ENCODE peak calls at places on chromosomes 3 and 15, in ten cellular contexts. Y is left ventricle myocardium inferior, W is GM13977, X is AG10803, N is progenitor cell of endocrine pancreas, I is OCI-LY7, T is dorsolateral prefrontal cortex, R is mesothelial cell of epicardium, A is GM10248, M is HCT116. J is an unnamed sample.

GRCh38 chr15:44188810-44189209 is 6.3 kb downstream of the FRMD5 start:
- DNase-seq in Y (no peak), W (no peak), X (no peak), N (no peak), I (no peak), T (peak; percentile 54), R (no peak), A (no peak), M (no peak), J (no peak)

GRCh38 chr15:96978937-96979473 is 648.5 kb downstream of the NR2F2 start:
- DNase-seq in Y (no peak), W (no peak), X (no peak), N (no peak), I (no peak), T (no peak), R (no peak), A (no peak), M (no peak), J (no peak)

GRCh38 chr3:51283421-51283820 is 101.7 kb upstream of the MANF start:
- DNase-seq in Y (no peak), W (no peak), X (peak; percentile 9), N (no peak), I (no peak), T (no peak), R (no peak), A (no peak), M (no peak), J (no peak)

GRCh38 chr15:94439158-94439557 is 207.8 kb downstream of the MCTP2 start:
- DNase-seq in Y (no peak), W (no peak), X (no peak), N (no peak), I (no peak), T (no peak), R (no peak), A (no peak), M (no peak), J (no peak)

GRCh38 chr3:48595075-48595525 is at the start of gene COL7A1:
- DNase-seq in Y (no peak), W (peak; percentile 75), X (peak; percentile 31), N (no peak), I (no peak), T (no peak), R (no peak), A (no peak), M (no peak), J (no peak)

GRCh38 chr3:116078561-116078960 is 366.7 kb downstream of the LSAMP start:
- DNase-seq in Y (no peak), W (no peak), X (no peak), N (no peak), I (no peak), T (no peak), R (no peak), A (no peak), M (no peak), J (no peak)

GRCh38 chr15:96330064-96330449 is 443 bp upstream of the NR2F2 start:
- DNase-seq in Y (no peak), W (no peak), X (peak; percentile 85), N (no peak), I (no peak), T (no peak), R (peak; percentile 82), A (no peak), M (peak; percentile 51), J (no peak)

GRCh38 chr3:71504250-71505036 is 79.1 kb downstream of the FOXP1 start:
- DNase-seq in Y (no peak), W (no peak), X (peak; percentile 91), N (no peak), I (no peak), T (no peak), R (no peak), A (no peak), M (peak; percentile 15), J (no peak)

GRCh38 chr3:8663177-8664061 is 18.8 kb upstream of the SSUH2 start:
- DNase-seq in Y (peak; percentile 29), W (peak; percentile 54), X (peak; percentile 74), N (peak; percentile 70), I (peak; percentile 62), T (no peak), R (peak; percentile 61), A (peak; percentile 66), M (peak; percentile 71), J (peak; percentile 75)

GRCh38 chr15:69807752-69808151 is 290.0 kb downstream of the TLE3 start:
- DNase-seq in Y (no peak), W (no peak), X (peak; percentile 27), N (no peak), I (no peak), T (no peak), R (no peak), A (no peak), M (peak; percentile 8), J (no peak)

GRCh38 chr3:42608586-42608985 is 8.1 kb downstream of the NKTR start:
- DNase-seq in Y (no peak), W (no peak), X (no peak), N (no peak), I (no peak), T (no peak), R (no peak), A (no peak), M (no peak), J (no peak)

GRCh38 chr3:11168881-11169805 is 14.8 kb downstream of the HRH1 start:
- DNase-seq in Y (no peak), W (no peak), X (no peak), N (no peak), I (no peak), T (peak; percentile 59), R (no peak), A (no peak), M (no peak), J (peak; percentile 3)

GRCh38 chr3:152252750-152253149 is 16.0 kb upstream of the MBNL1 start:
- DNase-seq in Y (no peak), W (no peak), X (no peak), N (no peak), I (no peak), T (no peak), R (no peak), A (no peak), M (no peak), J (no peak)

GRCh38 chr3:37993811-37994638 is 3.4 kb downstream of the VILL start:
- DNase-seq in Y (peak; percentile 79), W (peak; percentile 72), X (peak; percentile 75), N (no peak), I (peak; percentile 81), T (peak; percentile 79), R (peak; percentile 67), A (peak; percentile 69), M (no peak), J (peak; percentile 90)
- TF ChIP-seq CTCF in Y (no peak), W (no peak), X (no peak), N (no peak), I (no peak), T (no peak), R (no peak), A (no peak), M (no peak), J (no peak)

DNA sequence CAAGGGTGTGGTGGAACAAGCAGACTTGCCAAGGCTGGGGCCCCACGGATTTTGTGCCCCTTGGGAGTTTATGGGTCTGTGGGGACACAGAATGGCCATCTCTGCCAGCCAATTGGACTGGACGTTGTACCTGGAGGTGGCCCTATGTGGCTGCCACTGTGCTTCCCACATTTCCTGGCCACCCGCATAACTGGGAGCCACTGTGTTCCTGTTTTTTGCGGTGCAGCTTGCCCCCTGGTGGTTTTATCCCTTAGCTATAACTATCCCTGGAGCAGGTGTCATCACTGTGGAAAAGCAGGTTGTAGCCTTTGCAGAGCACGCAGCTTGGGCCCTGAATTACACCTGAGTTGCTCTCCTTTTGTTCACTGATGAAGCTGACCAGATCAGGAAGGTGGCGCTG is 306.3 kb downstream of the ZPLD1 start:
- DNase-seq in Y (no peak), W (no peak), X (no peak), N (no peak), I (no peak), T (no peak), R (no peak), A (no peak), M (peak; percentile 8), J (peak; percentile 4)
- TF ChIP-seq CTCF in Y (peak; percentile 38), W (no peak), X (peak; percentile 22), N (no peak), I (no peak), T (no peak), R (no peak), A (peak; percentile 25), M (peak; percentile 46), J (peak; percentile 19)

GRCh38 chr3:98259707-98260106 is 4.3 kb upstream of the OR5H6 start:
- DNase-seq in Y (no peak), W (no peak), X (no peak), N (no peak), I (peak; percentile 16), T (no peak), R (no peak), A (no peak), M (peak; percentile 6), J (peak; percentile 17)
- TF ChIP-seq CTCF in Y (no peak), W (peak; percentile 43), X (no peak), N (no peak), I (peak; percentile 72), T (no peak), R (no peak), A (peak; percentile 11), M (peak; percentile 50), J (peak; percentile 26)

GRCh38 chr3:149898771-149899170 is 71.9 kb downstream of the PFN2 start:
- DNase-seq in Y (no peak), W (no peak), X (peak; percentile 30), N (no peak), I (no peak), T (no peak), R (no peak), A (no peak), M (peak; percentile 12), J (no peak)

GRCh38 chr3:149901770-149902169 is 68.9 kb downstream of the PFN2 start:
- DNase-seq in Y (no peak), W (no peak), X (no peak), N (no peak), I (no peak), T (no peak), R (no peak), A (no peak), M (no peak), J (no peak)

GRCh38 chr3:149900322-149900721 is 70.4 kb downstream of the PFN2 start:
- DNase-seq in Y (no peak), W (no peak), X (no peak), N (no peak), I (no peak), T (no peak), R (no peak), A (no peak), M (no peak), J (no peak)

GRCh38 chr3:149906036-149906435 is 64.7 kb downstream of the PFN2 start:
- DNase-seq in Y (no peak), W (no peak), X (no peak), N (no peak), I (no peak), T (no peak), R (no peak), A (no peak), M (no peak), J (no peak)

DNA sequence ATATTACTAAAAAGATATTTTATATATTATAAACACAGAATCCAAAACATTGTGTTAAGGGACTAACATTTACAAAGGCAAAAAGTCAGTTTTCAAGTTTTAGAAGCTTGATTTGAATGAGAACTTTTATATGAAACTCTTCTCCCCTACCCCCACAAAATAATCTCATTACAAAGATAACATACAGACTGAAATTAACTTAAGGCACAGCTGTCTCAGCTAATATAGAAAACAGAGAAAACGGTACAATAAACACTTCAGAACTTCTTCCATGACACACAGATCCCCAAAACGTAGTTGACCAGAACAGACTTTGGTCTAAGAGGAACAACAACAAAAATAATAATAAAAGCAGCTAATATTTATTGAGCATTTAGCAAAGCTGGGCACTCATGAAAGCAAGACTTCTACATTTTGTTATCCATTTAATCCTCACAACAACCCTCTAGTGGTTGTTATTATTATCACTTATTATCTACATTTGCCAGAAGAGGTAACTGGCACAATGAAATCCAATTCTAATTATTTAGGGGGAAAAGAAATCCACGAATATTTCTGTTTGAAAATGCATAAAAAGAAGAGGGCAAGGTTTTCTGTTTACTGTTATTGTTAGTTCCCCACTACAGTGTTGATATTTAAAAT is 68.1 kb downstream of the PFN2 start:
- DNase-seq in Y (no peak), W (no peak), X (no peak), N (no peak), I (peak; percentile 2), T (no peak), R (no peak), A (no peak), M (no peak), J (no peak)
- TF ChIP-seq CTCF in Y (peak; percentile 31), W (no peak), X (peak; percentile 41), N (no peak), I (peak; percentile 68), T (peak; percentile 36), R (peak; percentile 36), A (no peak), M (peak; percentile 50), J (no peak)